ENCODE peak calls at places on chromosome 3, in five cellular contexts. One of them, this sample, is unnamed.

GRCh38 chr3:188104050-188104449 is 49.9 kb upstream of the LPP start:
- DNase-seq in fibroblast of gingiva: no peak
- DNase-seq in mesendoderm: no peak
- DNase-seq in lower leg skin: no peak
- DNase-seq in activated T-cell treated with anti-CD3 and anti-CD28 coated beads for 1 hour: no peak
- DNase-seq in this sample: no peak

GRCh38 chr3:27387625-27388024 is 18.4 kb upstream of the NEK10 start:
- DNase-seq in fibroblast of gingiva: peak; percentile 26
- DNase-seq in mesendoderm: peak; percentile 48
- DNase-seq in lower leg skin: no peak
- DNase-seq in activated T-cell treated with anti-CD3 and anti-CD28 coated beads for 1 hour: no peak
- DNase-seq in this sample: no peak

GRCh38 chr3:175411405-175411804 is 552.3 kb downstream of the NAALADL2 start:
- DNase-seq in fibroblast of gingiva: peak; percentile 74
- DNase-seq in mesendoderm: no peak
- DNase-seq in lower leg skin: no peak
- DNase-seq in activated T-cell treated with anti-CD3 and anti-CD28 coated beads for 1 hour: no peak
- DNase-seq in this sample: no peak

GRCh38 chr3:197298858-197299854 is 744 bp upstream of the DLG1 start:
- DNase-seq in fibroblast of gingiva: no peak
- DNase-seq in mesendoderm: peak; percentile 79
- DNase-seq in lower leg skin: no peak
- DNase-seq in activated T-cell treated with anti-CD3 and anti-CD28 coated beads for 1 hour: no peak
- DNase-seq in this sample: no peak

GRCh38 chr3:16200411-16200810 is 25.9 kb downstream of the GALNT15 start:
- DNase-seq in fibroblast of gingiva: no peak
- DNase-seq in mesendoderm: no peak
- DNase-seq in lower leg skin: no peak
- DNase-seq in activated T-cell treated with anti-CD3 and anti-CD28 coated beads for 1 hour: no peak
- DNase-seq in this sample: no peak

GRCh38 chr3:118548434-118548833 is 486.2 kb downstream of the IGSF11 start:
- DNase-seq in fibroblast of gingiva: no peak
- DNase-seq in mesendoderm: peak; percentile 57
- DNase-seq in lower leg skin: no peak
- DNase-seq in activated T-cell treated with anti-CD3 and anti-CD28 coated beads for 1 hour: no peak
- DNase-seq in this sample: no peak

GRCh38 chr3:144052275-144052674 is 80.7 kb downstream of the DIPK2A start:
- DNase-seq in fibroblast of gingiva: no peak
- DNase-seq in mesendoderm: no peak
- DNase-seq in lower leg skin: no peak
- DNase-seq in activated T-cell treated with anti-CD3 and anti-CD28 coated beads for 1 hour: no peak
- DNase-seq in this sample: no peak

GRCh38 chr3:57892423-57892822 is 115.8 kb upstream of the FLNB start:
- DNase-seq in fibroblast of gingiva: no peak
- DNase-seq in mesendoderm: no peak
- DNase-seq in lower leg skin: no peak
- DNase-seq in activated T-cell treated with anti-CD3 and anti-CD28 coated beads for 1 hour: no peak
- DNase-seq in this sample: no peak